ENCODE peak calls at places on chromosomes 1 and 21, in seven cellular contexts. One of them, this sample, is unnamed.

GRCh38 chr1:185291159-185291558 is 25.9 kb downstream of the IVNS1ABP start:
- DNase-seq in fibroblast of mammary gland: no peak
- DNase-seq in hepatocyte: no peak
- DNase-seq in esophagus squamous epithelium: no peak
- DNase-seq in heart right ventricle: no peak
- DNase-seq in uterus: no peak
- DNase-seq in fibroblast of lung: no peak
- DNase-seq in this sample: no peak

GRCh38 chr1:212467843-212468482 is 35.2 kb downstream of the NENF start:
- DNase-seq in fibroblast of mammary gland: peak; percentile 20
- DNase-seq in heart right ventricle: no peak
- DNase-seq in esophagus squamous epithelium: no peak
- DNase-seq in fibroblast of lung: no peak
- DNase-seq in hepatocyte: no peak
- DNase-seq in uterus: no peak
- DNase-seq in this sample: no peak

GRCh38 chr1:25698252-25698651 is 81.7 kb downstream of the MAN1C1 start:
- DNase-seq in esophagus squamous epithelium: no peak
- DNase-seq in uterus: no peak
- DNase-seq in fibroblast of mammary gland: no peak
- DNase-seq in fibroblast of lung: no peak
- DNase-seq in heart right ventricle: no peak
- DNase-seq in hepatocyte: peak; percentile 19
- DNase-seq in this sample: peak; percentile 77

GRCh38 chr1:7922301-7922700 is 18.3 kb downstream of the TNFRSF9 start:
- DNase-seq in heart right ventricle: no peak
- DNase-seq in esophagus squamous epithelium: no peak
- DNase-seq in fibroblast of lung: peak; percentile 21
- DNase-seq in hepatocyte: no peak
- DNase-seq in uterus: no peak
- DNase-seq in fibroblast of mammary gland: peak; percentile 67
- DNase-seq in this sample: peak; percentile 36

GRCh38 chr1:228650141-228650540 is 85.1 kb upstream of the RHOU start:
- DNase-seq in fibroblast of mammary gland: no peak
- DNase-seq in esophagus squamous epithelium: no peak
- DNase-seq in heart right ventricle: no peak
- DNase-seq in hepatocyte: no peak
- DNase-seq in fibroblast of lung: no peak
- DNase-seq in uterus: no peak
- DNase-seq in this sample: no peak

GRCh38 chr1:150564051-150564991 is 15.1 kb downstream of the MCL1 start:
- DNase-seq in fibroblast of mammary gland: peak; percentile 80
- DNase-seq in fibroblast of lung: peak; percentile 59
- DNase-seq in hepatocyte: peak; percentile 26
- DNase-seq in uterus: no peak
- DNase-seq in esophagus squamous epithelium: no peak
- DNase-seq in heart right ventricle: no peak
- DNase-seq in this sample: peak; percentile 72

GRCh38 chr1:85048296-85049064 is at the start of gene MCOLN3:
- DNase-seq in uterus: peak; percentile 57
- DNase-seq in heart right ventricle: peak; percentile 28
- DNase-seq in hepatocyte: peak; percentile 75
- DNase-seq in fibroblast of mammary gland: peak; percentile 11
- DNase-seq in fibroblast of lung: no peak
- DNase-seq in esophagus squamous epithelium: no peak
- DNase-seq in this sample: no peak

GRCh38 chr1:20654104-20654690 is 7.0 kb downstream of the DDOST start:
- DNase-seq in fibroblast of lung: peak; percentile 11
- DNase-seq in esophagus squamous epithelium: no peak
- DNase-seq in fibroblast of mammary gland: peak; percentile 83
- DNase-seq in heart right ventricle: peak; percentile 44
- DNase-seq in hepatocyte: no peak
- DNase-seq in uterus: no peak
- DNase-seq in this sample: no peak

GRCh38 chr21:38758815-38759214 is 46.9 kb upstream of the ETS2 start:
- DNase-seq in esophagus squamous epithelium: no peak
- DNase-seq in heart right ventricle: no peak
- DNase-seq in hepatocyte: peak; percentile 44
- DNase-seq in fibroblast of lung: no peak
- DNase-seq in fibroblast of mammary gland: no peak
- DNase-seq in uterus: no peak
- DNase-seq in this sample: peak; percentile 48

GRCh38 chr1:48582408-48582807 is 110.4 kb upstream of the SPATA6 start:
- DNase-seq in esophagus squamous epithelium: no peak
- DNase-seq in hepatocyte: no peak
- DNase-seq in fibroblast of mammary gland: no peak
- DNase-seq in fibroblast of lung: no peak
- DNase-seq in uterus: no peak
- DNase-seq in heart right ventricle: no peak
- DNase-seq in this sample: no peak

GRCh38 chr1:59520759-59521442 is 224.0 kb downstream of the FGGY start:
- DNase-seq in heart right ventricle: no peak
- DNase-seq in esophagus squamous epithelium: no peak
- DNase-seq in uterus: peak; percentile 71
- DNase-seq in fibroblast of lung: peak; percentile 79
- DNase-seq in hepatocyte: peak; percentile 25
- DNase-seq in fibroblast of mammary gland: peak; percentile 87
- DNase-seq in this sample: peak; percentile 88

GRCh38 chr21:21096956-21097355 is 98.7 kb downstream of the NCAM2 start:
- DNase-seq in heart right ventricle: no peak
- DNase-seq in fibroblast of mammary gland: no peak
- DNase-seq in esophagus squamous epithelium: no peak
- DNase-seq in hepatocyte: no peak
- DNase-seq in fibroblast of lung: peak; percentile 25
- DNase-seq in uterus: no peak
- DNase-seq in this sample: peak; percentile 16

GRCh38 chr1:202104073-202104472 is 18.6 kb upstream of the GPR37L1 start:
- DNase-seq in uterus: no peak
- DNase-seq in esophagus squamous epithelium: no peak
- DNase-seq in heart right ventricle: no peak
- DNase-seq in hepatocyte: no peak
- DNase-seq in fibroblast of mammary gland: no peak
- DNase-seq in fibroblast of lung: no peak
- DNase-seq in this sample: no peak

GRCh38 chr1:202105571-202106339 is 17.0 kb upstream of the GPR37L1 start:
- DNase-seq in fibroblast of lung: peak; percentile 40
- DNase-seq in esophagus squamous epithelium: no peak
- DNase-seq in heart right ventricle: peak; percentile 18
- DNase-seq in uterus: no peak
- DNase-seq in fibroblast of mammary gland: no peak
- DNase-seq in hepatocyte: peak; percentile 87
- DNase-seq in this sample: peak; percentile 67

GRCh38 chr1:202106340-202107284 is 16.1 kb upstream of the GPR37L1 start:
- DNase-seq in heart right ventricle: no peak
- DNase-seq in fibroblast of mammary gland: no peak
- DNase-seq in uterus: no peak
- DNase-seq in fibroblast of lung: no peak
- DNase-seq in esophagus squamous epithelium: no peak
- DNase-seq in hepatocyte: peak; percentile 88
- DNase-seq in this sample: no peak

DNA sequence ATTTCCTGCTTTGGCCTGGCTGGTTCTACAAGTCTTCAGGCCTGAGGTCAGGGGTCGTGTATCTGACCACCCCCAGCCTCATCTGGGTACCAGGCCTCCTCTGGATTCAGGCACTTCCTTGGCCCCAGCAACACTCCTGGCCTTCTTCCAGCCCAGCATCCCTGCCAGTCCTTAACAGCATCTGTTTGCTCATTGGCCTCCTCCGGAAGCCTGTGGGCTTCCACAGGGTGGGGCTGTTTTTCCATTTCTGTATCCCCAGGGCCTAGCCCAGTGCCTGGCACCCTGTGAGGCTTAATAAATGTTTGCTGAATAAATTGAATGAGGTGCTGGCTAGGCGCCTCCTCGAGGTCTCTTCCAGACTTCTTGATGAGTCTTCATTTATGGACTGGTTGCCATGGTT is 21.5 kb upstream of the GPR37L1 start:
- DNase-seq in heart right ventricle: no peak
- DNase-seq in esophagus squamous epithelium: no peak
- DNase-seq in uterus: no peak
- DNase-seq in fibroblast of mammary gland: no peak
- DNase-seq in hepatocyte: no peak
- DNase-seq in fibroblast of lung: no peak
- DNase-seq in this sample: no peak
- TF ChIP-seq CTCF in heart right ventricle: no peak
- TF ChIP-seq CTCF in esophagus squamous epithelium: no peak
- TF ChIP-seq CTCF in uterus: no peak
- TF ChIP-seq CTCF in fibroblast of mammary gland: no peak
- TF ChIP-seq CTCF in hepatocyte: no peak
- TF ChIP-seq CTCF in fibroblast of lung: no peak
- TF ChIP-seq CTCF in this sample: no peak

DNA sequence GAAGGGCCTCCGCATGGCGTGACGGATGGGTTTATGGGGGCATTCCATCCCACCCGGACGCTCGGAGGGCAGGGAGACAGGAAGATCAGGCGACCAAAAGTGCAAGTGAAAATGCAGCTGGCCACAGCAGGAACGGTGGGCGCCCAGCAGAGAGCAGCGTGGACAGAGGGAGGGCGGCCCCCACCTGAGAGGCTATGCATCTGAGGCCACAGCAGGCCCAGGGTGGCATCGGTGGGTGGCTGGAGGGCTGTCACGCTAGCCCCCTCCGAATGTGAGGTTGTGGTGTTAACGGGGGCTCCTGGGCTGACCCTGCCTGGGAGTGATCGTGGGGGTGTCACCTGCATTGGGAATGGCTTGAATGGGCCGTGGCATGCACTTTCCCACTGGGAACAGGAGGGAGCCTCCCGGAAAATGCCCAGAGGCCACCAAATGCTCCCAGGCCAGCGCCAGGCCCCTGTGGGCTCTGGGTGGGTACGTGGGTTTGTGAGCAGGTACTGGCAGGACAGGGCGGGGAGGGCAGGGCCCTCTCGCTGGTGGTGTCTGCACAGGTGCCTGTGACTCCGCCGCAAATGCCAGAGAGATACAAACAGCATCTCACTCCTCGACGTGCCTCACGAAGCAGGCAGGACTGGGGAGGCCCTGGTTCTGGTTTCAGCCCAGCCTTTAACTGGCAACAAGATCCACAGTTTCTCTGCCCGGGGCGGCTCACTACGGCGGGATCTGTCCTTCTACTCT is 172.8 kb downstream of the PRDM16 start:
- DNase-seq in fibroblast of lung: no peak
- DNase-seq in esophagus squamous epithelium: no peak
- DNase-seq in heart right ventricle: no peak
- DNase-seq in fibroblast of mammary gland: no peak
- DNase-seq in uterus: no peak
- DNase-seq in hepatocyte: no peak
- DNase-seq in this sample: no peak
- H3K4me3 ChIP-seq in fibroblast of lung: no peak overlapping the region
- H3K4me3 ChIP-seq in esophagus squamous epithelium: no peak overlapping the region
- H3K4me3 ChIP-seq in heart right ventricle: no peak overlapping the region
- H3K4me3 ChIP-seq in fibroblast of mammary gland: no peak overlapping the region
- H3K4me3 ChIP-seq in uterus: no peak overlapping the region
- H3K4me3 ChIP-seq in hepatocyte: no peak overlapping the region
- H3K4me3 ChIP-seq in this sample: no peak overlapping the region

DNA sequence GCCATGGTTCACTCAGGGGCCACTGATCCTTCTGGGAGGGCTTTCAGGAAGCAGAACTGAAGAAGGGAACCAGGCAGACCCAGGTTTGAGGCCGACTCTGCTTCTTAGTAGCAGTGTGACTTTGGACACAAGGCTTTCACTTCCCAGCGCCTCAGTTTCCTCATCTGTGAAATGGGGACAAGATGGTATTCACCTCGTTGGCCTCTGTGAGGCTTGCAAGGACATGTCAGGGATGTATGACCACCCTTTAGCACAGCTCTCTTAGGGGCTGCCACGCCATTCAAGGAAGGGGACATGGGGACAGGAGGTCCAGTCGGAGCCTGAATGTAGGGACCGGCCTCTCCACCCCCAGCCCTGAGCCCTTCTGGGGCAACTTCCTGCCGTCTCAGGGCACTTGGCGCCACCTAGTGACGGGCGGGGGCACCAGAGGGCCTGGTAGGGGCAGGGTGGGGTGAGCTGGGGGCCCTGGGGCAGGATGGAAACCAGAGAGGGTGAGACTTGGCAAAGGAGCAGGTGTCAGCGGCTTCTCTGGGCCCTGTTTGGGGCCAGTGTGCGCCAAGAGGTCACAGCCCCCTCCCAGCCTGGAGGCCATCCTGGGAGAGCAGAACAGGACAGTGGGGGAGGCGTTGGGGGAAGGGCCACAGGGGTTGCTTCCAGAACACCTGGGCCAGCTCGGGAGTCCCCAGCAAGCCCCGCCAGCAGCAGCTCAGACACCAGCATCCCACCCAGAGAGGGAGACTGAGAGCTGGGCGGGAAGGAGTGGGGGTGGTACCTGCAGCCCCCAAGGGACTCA is 102.6 kb upstream of the TARDBP start:
- DNase-seq in hepatocyte: peak; percentile 61
- DNase-seq in fibroblast of lung: no peak
- DNase-seq in heart right ventricle: peak; percentile 58
- DNase-seq in esophagus squamous epithelium: no peak
- DNase-seq in uterus: peak; percentile 22
- DNase-seq in fibroblast of mammary gland: peak; percentile 17
- DNase-seq in this sample: peak; percentile 14
- TF ChIP-seq CTCF in hepatocyte: peak; percentile 60
- TF ChIP-seq CTCF in fibroblast of lung: peak; percentile 30
- TF ChIP-seq CTCF in heart right ventricle: peak; percentile 54
- TF ChIP-seq CTCF in esophagus squamous epithelium: peak; percentile 57
- TF ChIP-seq CTCF in uterus: no peak
- TF ChIP-seq CTCF in fibroblast of mammary gland: peak; percentile 31
- TF ChIP-seq CTCF in this sample: peak; percentile 49

DNA sequence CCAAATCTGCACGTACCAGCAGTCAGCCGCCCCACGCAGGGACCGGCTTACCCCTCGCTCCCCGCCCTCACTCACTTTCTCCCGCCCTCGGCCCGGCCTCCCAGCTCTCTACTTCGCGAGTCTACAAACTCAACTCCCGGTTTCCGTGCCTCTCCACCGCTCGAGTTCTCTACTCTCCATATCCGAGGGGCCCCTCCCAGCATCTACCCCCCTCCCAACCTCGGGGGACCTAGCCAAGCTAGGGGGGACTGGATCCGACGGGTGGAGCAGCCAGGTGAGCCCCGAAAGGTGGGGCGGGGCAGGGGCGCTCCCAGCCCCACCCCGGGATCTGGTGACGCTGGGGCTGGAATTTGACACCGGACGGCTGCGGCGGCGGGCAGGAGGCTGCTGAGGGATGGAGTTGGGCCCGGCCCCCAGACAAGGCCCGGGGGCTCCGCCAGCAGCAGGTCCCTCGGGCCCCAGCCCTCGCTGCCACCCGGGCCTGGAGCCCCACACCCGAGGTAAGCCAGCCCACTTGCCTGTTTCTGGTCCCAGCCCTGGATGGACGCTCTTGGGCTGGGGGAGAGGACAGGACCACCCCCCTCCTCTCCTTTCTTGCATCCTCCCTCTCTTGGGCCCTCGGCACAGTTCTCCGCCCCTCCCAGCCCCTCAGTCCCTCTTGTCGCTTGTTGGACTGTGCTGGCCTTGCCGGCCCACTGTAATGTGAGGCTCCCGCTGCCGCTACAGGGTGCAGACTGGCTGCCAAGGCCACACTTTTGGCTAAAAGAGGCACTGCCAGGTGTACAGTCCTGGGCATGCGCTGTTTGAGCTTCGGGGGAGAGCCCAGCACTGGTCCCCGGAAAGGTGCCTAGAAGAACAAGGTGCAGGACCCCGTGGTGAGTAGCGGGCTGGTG is at the start of gene ARTN:
- DNase-seq in fibroblast of lung: no peak
- DNase-seq in heart right ventricle: peak; percentile 24
- DNase-seq in hepatocyte: peak; percentile 58
- DNase-seq in uterus: peak; percentile 29
- DNase-seq in fibroblast of mammary gland: no peak
- DNase-seq in esophagus squamous epithelium: no peak
- DNase-seq in this sample: no peak
- H3K4me3 ChIP-seq in fibroblast of lung: peak within 1 kb of the TSS; percentile 54
- H3K4me3 ChIP-seq in heart right ventricle: peak within 1 kb of the TSS; percentile 38
- H3K4me3 ChIP-seq in hepatocyte: peak within 1 kb of the TSS; percentile 54
- H3K4me3 ChIP-seq in uterus: peak within 1 kb of the TSS; percentile 27
- H3K4me3 ChIP-seq in fibroblast of mammary gland: peak within 1 kb of the TSS; percentile 42
- H3K4me3 ChIP-seq in esophagus squamous epithelium: peak within 1 kb of the TSS; percentile 43
- H3K4me3 ChIP-seq in this sample: peak within 1 kb of the TSS; percentile 55

GRCh38 chr1:145849356-145850165 is 4.1 kb downstream of the NUDT17 start:
- DNase-seq in esophagus squamous epithelium: no peak
- DNase-seq in fibroblast of lung: peak; percentile 49
- DNase-seq in heart right ventricle: no peak
- DNase-seq in fibroblast of mammary gland: peak; percentile 55
- DNase-seq in uterus: no peak
- DNase-seq in hepatocyte: no peak
- DNase-seq in this sample: peak; percentile 90
- TF ChIP-seq CTCF in esophagus squamous epithelium: no peak
- TF ChIP-seq CTCF in fibroblast of lung: peak; percentile 44
- TF ChIP-seq CTCF in heart right ventricle: peak; percentile 25
- TF ChIP-seq CTCF in fibroblast of mammary gland: peak; percentile 46
- TF ChIP-seq CTCF in uterus: no peak
- TF ChIP-seq CTCF in hepatocyte: peak; percentile 25
- TF ChIP-seq CTCF in this sample: peak; percentile 71

This sample was measured in choroid plexus epithelial cell.